ENCODE peak calls at places on chromosomes 4 and X, in four cellular contexts. A, F, I and S are unnamed samples.

GRCh38 chr4:5563856-5564255 is 144.5 kb downstream of the EVC2 start:
- DNase-seq in A (no peak), I (no peak), F (no peak), S (no peak)

GRCh38 chr4:123418486-123418931 is 21.9 kb downstream of the SPRY1 start:
- DNase-seq in F (no peak), A (no peak), I (no peak), S (peak; percentile 62)

GRCh38 chr4:125736057-125736456 is 421.3 kb downstream of the FAT4 start:
- DNase-seq in F (no peak), I (no peak), A (no peak), S (no peak)

GRCh38 chr4:69894706-69895105 is 34.8 kb upstream of the SULT1E1 start:
- DNase-seq in A (no peak), I (no peak), F (no peak), S (no peak)

GRCh38 chrX:105564536-105564935 is 257.8 kb upstream of the NRK start:
- DNase-seq in F (no peak), I (no peak), A (no peak), S (no peak)

GRCh38 chr4:30434656-30435055 is 285.5 kb upstream of the PCDH7 start:
- DNase-seq in I (no peak), F (no peak), A (no peak), S (no peak)

GRCh38 chr4:178612725-178613124 is 1170.5 kb upstream of the AGA start:
- DNase-seq in A (no peak), I (no peak), F (no peak), S (no peak)

GRCh38 chr4:57652765-57653164 is 542.6 kb upstream of the IGFBP7 start:
- DNase-seq in I (no peak), A (no peak), F (no peak), S (no peak)

GRCh38 chr4:110823251-110823650 is 200.4 kb upstream of the PITX2 start:
- DNase-seq in I (no peak), A (no peak), F (no peak), S (no peak)

GRCh38 chrX:128754130-128754529 is 701.9 kb upstream of the ACTRT1 start:
- DNase-seq in F (no peak), I (no peak), A (no peak), S (no peak)

GRCh38 chr4:77564231-77564630 is 41.4 kb upstream of the CXCL13 start:
- DNase-seq in I (no peak), F (no peak), A (no peak), S (peak; percentile 97)

GRCh38 chr4:34178476-34178875 is 2065.8 kb downstream of the ARAP2 start:
- DNase-seq in A (no peak), I (no peak), F (no peak), S (no peak)

GRCh38 chrX:47316276-47317025 is 53.9 kb upstream of the ZNF157 start:
- DNase-seq in F (no peak), A (no peak), I (no peak), S (no peak)

GRCh38 chrX:31609130-31609529 is 537.3 kb upstream of the FTHL17 start:
- DNase-seq in I (no peak), F (no peak), A (no peak), S (no peak)